ENCODE peak calls at places on chromosomes 6 and 20, in ten cellular contexts. W is skeletal muscle cell; S is activated gamma-delta T cell; Q is GM20000; R is HTR-8/SVneo; T is NCI-H1092 treated with DMSO at 0.1 percent for 48 hours; I is stimulated activated CD8-positive, alpha-beta memory T cell treated with anti-CD3 and anti-CD28 coated beads, Interleukin-7, amount 100 ng/mL, for 4 hours; O is posterior cingulate gyrus; N is ovary; L is H1. U is an unnamed sample.

GRCh38 chr20:53736757-53737403 is 143.2 kb upstream of the ZNF217 start:
- DNase-seq in W (no peak), T (no peak), N (no peak), L (no peak), Q (no peak), R (no peak), I (no peak), O (no peak), S (no peak), U (no peak)

GRCh38 chr6:137116807-137117206 is 56.6 kb downstream of the IL22RA2 start:
- DNase-seq in S (no peak), O (no peak), T (no peak), R (no peak), W (no peak), I (no peak), N (no peak), Q (no peak), L (no peak), U (no peak)

GRCh38 chr6:7484666-7485065 is 56.8 kb upstream of the DSP start:
- DNase-seq in S (no peak), N (no peak), W (no peak), I (no peak), R (no peak), L (no peak), T (no peak), O (no peak), Q (no peak), U (no peak)

GRCh38 chr20:37958856-37959255 is 55.9 kb downstream of the VSTM2L start:
- DNase-seq in W (no peak), T (no peak), L (peak), N (no peak), I (no peak), O (no peak), R (no peak), Q (no peak), S (no peak), U (peak)

GRCh38 chr6:138555294-138555988 is 56.1 kb upstream of the NHSL1 start:
- DNase-seq in N (no peak), S (no peak), T (no peak), Q (no peak), O (no peak), I (no peak), R (no peak), W (no peak), L (no peak), U (peak)

GRCh38 chr6:18567380-18567779 is 180.2 kb downstream of the RNF144B start:
- DNase-seq in O (no peak), W (no peak), S (no peak), Q (no peak), N (no peak), T (no peak), I (no peak), R (no peak), L (no peak), U (no peak)

GRCh38 chr6:129267028-129267427 is 384.1 kb downstream of the LAMA2 start:
- DNase-seq in Q (no peak), T (no peak), I (no peak), N (no peak), L (no peak), R (no peak), O (no peak), S (no peak), W (no peak), U (no peak)

GRCh38 chr6:54879188-54879985 is 32.8 kb downstream of the FAM83B start:
- DNase-seq in Q (no peak), O (no peak), L (no peak), I (no peak), R (no peak), N (no peak), T (no peak), S (no peak), W (no peak), U (no peak)

GRCh38 chr20:43304598-43304997 is 114.9 kb upstream of the PTPRT start:
- DNase-seq in Q (no peak), O (no peak), N (no peak), L (no peak), T (no peak), W (no peak), I (no peak), R (no peak), S (no peak), U (no peak)

GRCh38 chr6:114785235-114786127 is 442.7 kb upstream of the HS3ST5 start:
- DNase-seq in R (no peak), N (no peak), S (no peak), L (no peak), Q (no peak), I (no peak), T (no peak), W (no peak), O (no peak), U (no peak)

GRCh38 chr6:70413829-70414494 is 654 bp downstream of the FAM135A start:
- DNase-seq in N (peak), O (peak), L (no peak), S (peak), I (no peak), Q (peak), W (no peak), T (peak), R (peak), U (no peak)

GRCh38 chr6:105807905-105808304 is 278.2 kb upstream of the PRDM1 start:
- DNase-seq in I (no peak), L (no peak), S (no peak), O (no peak), W (no peak), N (no peak), Q (no peak), T (no peak), R (no peak), U (no peak)

GRCh38 chr20:10060223-10060622 is 25.4 kb downstream of the ANKEF1 start:
- DNase-seq in I (no peak), N (no peak), O (no peak), T (peak), Q (no peak), R (no peak), S (no peak), W (peak), L (no peak), U (no peak)

GRCh38 chr6:45478235-45478634 is 100.5 kb upstream of the SUPT3H start:
- DNase-seq in T (no peak), Q (no peak), L (no peak), S (no peak), W (no peak), N (no peak), R (peak), I (no peak), O (no peak), U (no peak)

GRCh38 chr6:120826253-120826652 is 508.0 kb downstream of the TBC1D32 start:
- DNase-seq in S (no peak), Q (peak), L (peak), R (no peak), I (no peak), W (no peak), T (no peak), O (no peak), N (no peak), U (peak)

GRCh38 chr6:158316022-158316421 is 3.8 kb downstream of the TULP4 start:
- DNase-seq in Q (no peak), N (no peak), R (no peak), O (no peak), S (no peak), T (no peak), W (no peak), I (no peak), L (no peak), U (no peak)

GRCh38 chr20:3818155-3819151 is 1.9 kb upstream of the AP5S1 start:
- DNase-seq in Q (peak), O (no peak), S (no peak), L (peak), T (peak), N (peak), I (no peak), W (peak), R (peak), U (peak)

U was measured in endodermal cell.